ENCODE peak calls at places on chromosomes 16 and 17, in ten cellular contexts. Z is cardiac fibroblast; X is colonic mucosa; T is coronary artery; P is CD4-positive, alpha-beta T cell; B is Caco-2; F is endothelial cell; O is fibroblast of lung; S is heart right ventricle; D is ovary. C is an unnamed sample.

GRCh38 chr17:42686520-42687137 is 4.3 kb downstream of the CNTNAP1 start:
- DNase-seq in X (no peak), F (no peak), S (no peak), T (no peak), Z (no peak), D (no peak), B (no peak), P (no peak), O (no peak), C (no peak)

GRCh38 chr16:4728676-4729075 is 5.4 kb downstream of the ANKS3 start:
- DNase-seq in P (no peak), Z (no peak), X (no peak), D (no peak), F (no peak), S (no peak), O (no peak), B (no peak), T (no peak), C (no peak)

GRCh38 chr17:6711681-6712057 is 1.5 kb downstream of the SLC13A5 start:
- DNase-seq in P (no peak), S (no peak), D (no peak), Z (no peak), X (no peak), B (no peak), F (no peak), O (no peak), T (no peak), C (no peak)

GRCh38 chr16:1030381-1030901 is 42.1 kb upstream of the SSTR5 start:
- DNase-seq in T (no peak), O (no peak), Z (no peak), F (no peak), D (no peak), B (no peak), X (no peak), S (no peak), P (no peak), C (no peak)

GRCh38 chr17:2900842-2901241 is 104.6 kb downstream of the RAP1GAP2 start:
- DNase-seq in P (no peak), B (no peak), S (no peak), F (no peak), X (no peak), Z (no peak), T (no peak), D (no peak), O (no peak), C (no peak)

GRCh38 chr17:57120814-57121213 is 35.8 kb downstream of the AKAP1 start:
- DNase-seq in T (no peak), P (no peak), F (no peak), X (no peak), D (no peak), Z (no peak), O (no peak), S (no peak), B (no peak), C (no peak)

GRCh38 chr17:80485846-80486245 is 9.4 kb upstream of the NPTX1 start:
- DNase-seq in Z (no peak), T (no peak), P (no peak), X (no peak), O (no peak), S (no peak), D (no peak), F (no peak), B (no peak), C (no peak)

GRCh38 chr17:47220531-47220999 is 11.4 kb downstream of the MYL4 start:
- DNase-seq in X (no peak), B (no peak), D (no peak), T (no peak), F (no peak), O (peak), Z (no peak), P (no peak), S (no peak), C (no peak)

GRCh38 chr16:71711789-71712188 is 12.7 kb downstream of the PHLPP2 start:
- DNase-seq in P (no peak), B (no peak), F (no peak), X (no peak), Z (no peak), T (no peak), S (no peak), D (no peak), O (no peak), C (no peak)

GRCh38 chr16:31010539-31010938 is at the start of gene STX1B:
- DNase-seq in X (no peak), F (peak), P (peak), B (no peak), O (peak), D (no peak), T (no peak), Z (no peak), S (no peak), C (no peak)

GRCh38 chr16:77853125-77853524 is 64.8 kb downstream of the VAT1L start:
- DNase-seq in F (no peak), P (no peak), Z (no peak), D (no peak), B (no peak), S (no peak), O (no peak), X (no peak), T (no peak), C (no peak)

GRCh38 chr17:35084987-35085386 is 21.5 kb upstream of the RFFL start:
- DNase-seq in O (peak), T (no peak), S (no peak), D (no peak), P (no peak), X (no peak), Z (no peak), F (no peak), B (no peak), C (no peak)

GRCh38 chr16:59394526-59394925 is 660.4 kb upstream of the GOT2 start:
- DNase-seq in D (no peak), F (no peak), Z (no peak), X (no peak), T (no peak), O (no peak), S (no peak), P (no peak), B (no peak), C (no peak)

GRCh38 chr16:29315046-29315445 is 91.5 kb downstream of the NPIPB11 start:
- DNase-seq in F (no peak), P (no peak), X (no peak), B (no peak), O (no peak), D (peak), S (no peak), T (no peak), Z (no peak), C (no peak)

GRCh38 chr16:61792194-61792904 is 243.9 kb downstream of the CDH8 start:
- DNase-seq in B (no peak), X (no peak), Z (peak), F (no peak), O (peak), T (no peak), P (no peak), S (no peak), D (no peak), C (no peak)

GRCh38 chr16:54318941-54319340 is 32.4 kb upstream of the IRX3 start:
- DNase-seq in D (no peak), F (no peak), X (no peak), O (peak), Z (no peak), S (no peak), P (no peak), B (no peak), T (no peak), C (no peak)

GRCh38 chr17:27381007-27381501 is 75.2 kb upstream of the KSR1 start:
- DNase-seq in Z (peak), X (peak), B (peak), F (peak), S (peak), T (no peak), O (peak), P (peak), D (peak), C (peak)

GRCh38 chr16:2468725-2469398 is 2.2 kb upstream of the NTN3 start:
- DNase-seq in S (no peak), D (peak), P (no peak), B (no peak), F (no peak), Z (no peak), T (no peak), O (no peak), X (no peak), C (no peak)

GRCh38 chr16:56365552-56365951 is 59.8 kb downstream of the AMFR start:
- DNase-seq in O (no peak), S (no peak), Z (no peak), X (no peak), P (no peak), D (no peak), B (no peak), T (no peak), F (no peak), C (no peak)

GRCh38 chr17:69972251-69972650 is 102.8 kb upstream of the KCNJ16 start:
- DNase-seq in S (no peak), Z (no peak), B (no peak), X (no peak), O (peak), T (no peak), P (no peak), D (no peak), F (no peak), C (no peak)

GRCh38 chr16:2979669-2980226 is 498 bp downstream of the PKMYT1 start:
- DNase-seq in S (no peak), B (no peak), P (no peak), X (peak), O (no peak), Z (no peak), F (no peak), T (no peak), D (no peak), C (no peak)

GRCh38 chr17:36534881-36535668 is at the start of gene PIGW:
- DNase-seq in S (peak), B (peak), Z (peak), X (peak), T (peak), D (peak), O (peak), F (peak), P (peak), C (peak)

GRCh38 chr17:36535669-36536081 is 888 bp downstream of the PIGW start:
- DNase-seq in F (no peak), O (no peak), B (no peak), P (no peak), X (no peak), D (no peak), Z (no peak), S (no peak), T (no peak), C (no peak)

GRCh38 chr17:36532435-36532975 is 2.2 kb downstream of the MYO19 start:
- DNase-seq in T (no peak), S (no peak), O (no peak), X (peak), B (no peak), Z (no peak), F (no peak), D (no peak), P (no peak), C (no peak)

GRCh38 chr17:36529121-36529520 is 5.5 kb downstream of the MYO19 start:
- DNase-seq in B (no peak), T (no peak), Z (no peak), S (no peak), D (no peak), O (peak), P (no peak), F (no peak), X (no peak), C (no peak)

GRCh38 chr17:36534117-36534880 is at the start of gene MYO19:
- DNase-seq in D (peak), S (peak), F (peak), T (peak), X (peak), P (peak), O (peak), B (peak), Z (peak), C (peak)
- TF ChIP-seq CTCF in D (peak), S (peak), F (peak), T (no peak), X (peak), P (peak), O (peak), B (peak), Z (peak), C (peak)

GRCh38 chr17:75077490-75078096 is 10.2 kb upstream of the SLC16A5 start:
- DNase-seq in P (peak), Z (peak), T (no peak), X (peak), D (peak), S (peak), B (peak), O (peak), F (no peak), C (no peak)
- TF ChIP-seq CTCF in P (no peak), Z (no peak), T (no peak), X (no peak), D (no peak), S (peak), B (no peak), O (no peak), F (no peak), C (no peak)

GRCh38 chr16:67927131-67927941 is 4.3 kb downstream of the CTRL start:
- DNase-seq in F (no peak), O (no peak), B (no peak), T (no peak), Z (no peak), P (no peak), X (no peak), D (no peak), S (no peak), C (no peak)

GRCh38 chr16:67924140-67924906 is 7.3 kb downstream of the CTRL start:
- DNase-seq in D (no peak), F (no peak), P (no peak), B (no peak), O (no peak), T (no peak), X (no peak), Z (no peak), S (no peak), C (no peak)

GRCh38 chr16:67928147-67928546 is 3.5 kb downstream of the CTRL start:
- DNase-seq in X (no peak), O (no peak), F (no peak), T (no peak), B (no peak), P (no peak), D (no peak), S (no peak), Z (no peak), C (no peak)

GRCh38 chr16:67928561-67929364 is 2.9 kb downstream of the CTRL start:
- DNase-seq in F (peak), B (peak), X (peak), Z (peak), D (peak), S (peak), P (peak), O (peak), T (no peak), C (no peak)

GRCh38 chr16:67926181-67926742 is 5.4 kb downstream of the CTRL start:
- DNase-seq in X (no peak), Z (no peak), F (no peak), D (no peak), P (no peak), S (no peak), B (no peak), T (no peak), O (no peak), C (no peak)
- TF ChIP-seq CTCF in X (no peak), Z (peak), F (no peak), D (no peak), P (no peak), S (no peak), B (peak), T (peak), O (no peak), C (no peak)

GRCh38 chr17:60154616-60155426 is 5.0 kb downstream of the CA4 start:
- DNase-seq in P (no peak), X (no peak), B (peak), S (peak), O (peak), D (no peak), F (no peak), Z (peak), T (no peak), C (no peak)
- TF ChIP-seq CTCF in P (no peak), X (no peak), B (no peak), S (no peak), O (no peak), D (no peak), F (no peak), Z (no peak), T (no peak), C (no peak)

GRCh38 chr17:82077617-82078358 is 12.2 kb upstream of the DUS1L start:
- DNase-seq in S (no peak), D (peak), Z (peak), B (no peak), O (peak), T (no peak), F (no peak), P (no peak), X (no peak), C (no peak)
- TF ChIP-seq CTCF in S (no peak), D (no peak), Z (no peak), B (no peak), O (no peak), T (no peak), F (no peak), P (no peak), X (no peak), C (no peak)

DNA sequence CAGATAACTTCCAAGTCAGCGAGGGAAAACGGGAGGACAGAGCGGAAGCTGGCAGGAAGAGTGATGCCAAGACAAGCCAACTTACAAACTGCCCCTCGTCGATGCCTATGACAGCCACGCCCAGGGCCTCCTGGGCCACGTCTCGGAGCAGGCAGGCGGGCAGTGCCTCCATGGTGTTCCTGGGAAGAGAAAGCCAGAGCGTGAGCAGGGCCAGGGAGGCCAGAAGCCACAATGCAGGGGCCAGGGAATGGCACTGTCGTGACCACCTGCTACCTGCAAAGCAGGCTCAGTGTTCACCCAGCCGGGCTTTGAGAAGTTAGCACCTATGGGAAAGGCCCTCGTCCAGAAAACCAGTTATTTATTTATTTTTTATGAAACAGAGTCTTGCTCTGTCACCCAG is 4.3 kb downstream of the TK1 start:
- DNase-seq in D (no peak), Z (no peak), S (no peak), T (no peak), O (no peak), P (no peak), B (no peak), F (no peak), X (no peak), C (no peak)
- TF ChIP-seq CTCF in D (no peak), Z (no peak), S (no peak), T (no peak), O (no peak), P (no peak), B (no peak), F (no peak), X (no peak), C (no peak)

DNA sequence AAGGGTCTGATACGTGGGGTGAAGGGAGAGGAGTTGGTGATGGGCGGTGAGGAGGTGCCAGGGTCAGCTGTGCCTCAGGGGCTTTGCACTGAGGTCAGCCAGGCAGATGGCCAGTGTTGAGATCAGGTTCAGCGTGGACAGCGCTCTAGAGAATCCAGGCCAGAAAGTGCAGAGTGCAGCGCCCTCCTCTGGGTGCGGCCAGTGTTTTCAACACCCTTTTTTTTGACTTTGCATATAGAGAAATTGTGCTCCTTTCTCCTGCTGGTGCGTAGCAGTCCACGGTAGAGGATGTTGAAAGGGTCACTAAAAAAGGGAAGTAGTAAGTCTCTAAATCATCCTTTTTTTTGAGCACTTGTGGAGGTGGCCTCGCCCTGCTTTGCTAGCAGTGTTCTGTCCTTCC is 53.9 kb downstream of the BANP start:
- DNase-seq in X (no peak), Z (no peak), D (no peak), S (no peak), B (no peak), O (no peak), T (no peak), F (peak), P (no peak), C (no peak)
- TF ChIP-seq CTCF in X (no peak), Z (peak), D (no peak), S (no peak), B (no peak), O (no peak), T (no peak), F (peak), P (no peak), C (no peak)

DNA sequence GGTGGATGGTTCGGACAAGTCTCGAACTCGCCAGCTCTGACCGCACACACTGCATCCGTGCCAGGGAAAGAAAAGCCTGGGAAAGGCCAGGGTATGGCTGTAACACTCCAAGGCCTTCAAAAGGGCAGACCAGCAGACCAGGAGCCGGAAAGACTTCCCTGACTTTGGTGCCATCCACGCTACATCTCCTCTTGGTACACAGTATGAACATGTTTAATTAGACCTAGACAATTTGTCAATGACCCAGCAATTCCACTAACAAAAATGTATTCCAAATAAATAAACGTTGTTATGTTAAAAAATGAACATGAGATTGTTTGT is 637 bp upstream of the HDAC5 start:
- DNase-seq in F (no peak), D (no peak), B (no peak), X (no peak), O (no peak), Z (no peak), S (no peak), P (no peak), T (no peak), C (no peak)
- TF ChIP-seq CTCF in F (no peak), D (no peak), B (no peak), X (no peak), O (no peak), Z (no peak), S (no peak), P (no peak), T (no peak), C (no peak)

C was measured in mesothelial cell of epicardium.